ENCODE peak calls at places on chromosomes 1 and 21, in six cellular contexts. One of them, this sample, is unnamed.

GRCh38 chr1:177567393-177567792 is 396.6 kb downstream of the BRINP2 start:
- DNase-seq in SK-N-SH: no peak
- DNase-seq in stomach: no peak
- DNase-seq in sigmoid colon: no peak
- DNase-seq in GM23338: peak
- DNase-seq in spleen: no peak
- DNase-seq in this sample: no peak

GRCh38 chr21:33419538-33420123 is 16.4 kb downstream of the IFNGR2 start:
- DNase-seq in SK-N-SH: no peak
- DNase-seq in stomach: peak
- DNase-seq in sigmoid colon: peak
- DNase-seq in GM23338: no peak
- DNase-seq in spleen: no peak
- DNase-seq in this sample: no peak

GRCh38 chr1:157289001-157289400 is 150.8 kb upstream of the ETV3 start:
- DNase-seq in SK-N-SH: no peak
- DNase-seq in stomach: no peak
- DNase-seq in sigmoid colon: no peak
- DNase-seq in GM23338: no peak
- DNase-seq in spleen: no peak
- DNase-seq in this sample: no peak

GRCh38 chr1:180123463-180123936 is 31.2 kb upstream of the QSOX1 start:
- DNase-seq in SK-N-SH: no peak
- DNase-seq in stomach: no peak
- DNase-seq in sigmoid colon: no peak
- DNase-seq in GM23338: no peak
- DNase-seq in spleen: no peak
- DNase-seq in this sample: peak

GRCh38 chr1:86852737-86853408 is 61.1 kb downstream of the SELENOF start:
- DNase-seq in SK-N-SH: no peak
- DNase-seq in stomach: no peak
- DNase-seq in sigmoid colon: no peak
- DNase-seq in GM23338: no peak
- DNase-seq in spleen: no peak
- DNase-seq in this sample: no peak

GRCh38 chr1:26996024-26996423 is 2.5 kb downstream of the TRNP1 start:
- DNase-seq in SK-N-SH: no peak
- DNase-seq in stomach: no peak
- DNase-seq in sigmoid colon: no peak
- DNase-seq in GM23338: peak
- DNase-seq in spleen: no peak
- DNase-seq in this sample: no peak

GRCh38 chr1:231053493-231054162 is 13.6 kb upstream of the FAM89A start:
- DNase-seq in SK-N-SH: no peak
- DNase-seq in stomach: peak
- DNase-seq in sigmoid colon: no peak
- DNase-seq in GM23338: no peak
- DNase-seq in spleen: no peak
- DNase-seq in this sample: no peak

GRCh38 chr1:27682351-27682944 is 10.5 kb upstream of the IFI6 start:
- DNase-seq in SK-N-SH: no peak
- DNase-seq in stomach: no peak
- DNase-seq in sigmoid colon: no peak
- DNase-seq in GM23338: no peak
- DNase-seq in spleen: no peak
- DNase-seq in this sample: no peak

GRCh38 chr1:14479865-14480264 is 118.6 kb upstream of the KAZN start:
- DNase-seq in SK-N-SH: no peak
- DNase-seq in stomach: no peak
- DNase-seq in sigmoid colon: no peak
- DNase-seq in GM23338: no peak
- DNase-seq in spleen: no peak
- DNase-seq in this sample: no peak

GRCh38 chr1:34898220-34898820 is 31.1 kb downstream of the DLGAP3 start:
- DNase-seq in SK-N-SH: no peak
- DNase-seq in stomach: no peak
- DNase-seq in sigmoid colon: no peak
- DNase-seq in GM23338: no peak
- DNase-seq in spleen: no peak
- DNase-seq in this sample: no peak

GRCh38 chr1:7026188-7026587 is 240.9 kb downstream of the CAMTA1 start:
- DNase-seq in SK-N-SH: no peak
- DNase-seq in stomach: no peak
- DNase-seq in sigmoid colon: no peak
- DNase-seq in GM23338: no peak
- DNase-seq in spleen: no peak
- DNase-seq in this sample: no peak

GRCh38 chr1:211605034-211605433 is 26.1 kb upstream of the SLC30A1 start:
- DNase-seq in SK-N-SH: no peak
- DNase-seq in stomach: no peak
- DNase-seq in sigmoid colon: no peak
- DNase-seq in GM23338: no peak
- DNase-seq in spleen: no peak
- DNase-seq in this sample: no peak

GRCh38 chr1:21340230-21340564 is 49.9 kb upstream of the ECE1 start:
- DNase-seq in SK-N-SH: no peak
- DNase-seq in stomach: peak
- DNase-seq in sigmoid colon: peak
- DNase-seq in GM23338: no peak
- DNase-seq in spleen: peak
- DNase-seq in this sample: no peak

GRCh38 chr1:21337459-21337930 is 47.2 kb upstream of the ECE1 start:
- DNase-seq in SK-N-SH: no peak
- DNase-seq in stomach: no peak
- DNase-seq in sigmoid colon: no peak
- DNase-seq in GM23338: no peak
- DNase-seq in spleen: no peak
- DNase-seq in this sample: no peak

GRCh38 chr1:21337931-21338567 is 47.8 kb upstream of the ECE1 start:
- DNase-seq in SK-N-SH: no peak
- DNase-seq in stomach: peak
- DNase-seq in sigmoid colon: peak
- DNase-seq in GM23338: no peak
- DNase-seq in spleen: peak
- DNase-seq in this sample: peak

GRCh38 chr1:21339402-21340229 is 49.4 kb upstream of the ECE1 start:
- DNase-seq in SK-N-SH: no peak
- DNase-seq in stomach: no peak
- DNase-seq in sigmoid colon: no peak
- DNase-seq in GM23338: no peak
- DNase-seq in spleen: no peak
- DNase-seq in this sample: no peak

GRCh38 chr1:21338568-21339401 is 48.5 kb upstream of the ECE1 start:
- DNase-seq in SK-N-SH: no peak
- DNase-seq in stomach: peak
- DNase-seq in sigmoid colon: peak
- DNase-seq in GM23338: no peak
- DNase-seq in spleen: peak
- DNase-seq in this sample: no peak
- TF ChIP-seq POLR2AphosphoS5 in SK-N-SH: no peak
- TF ChIP-seq POLR2AphosphoS5 in stomach: peak
- TF ChIP-seq POLR2AphosphoS5 in sigmoid colon: peak
- TF ChIP-seq POLR2AphosphoS5 in GM23338: no peak
- TF ChIP-seq POLR2AphosphoS5 in spleen: no peak
- TF ChIP-seq POLR2AphosphoS5 in this sample: no peak

GRCh38 chr1:205430631-205431305 is 8.9 kb upstream of the LEMD1 start:
- DNase-seq in SK-N-SH: no peak
- DNase-seq in stomach: peak
- DNase-seq in sigmoid colon: peak
- DNase-seq in GM23338: peak
- DNase-seq in spleen: peak
- DNase-seq in this sample: no peak
- TF ChIP-seq CTCF in SK-N-SH: peak
- TF ChIP-seq CTCF in stomach: peak
- TF ChIP-seq CTCF in sigmoid colon: peak
- TF ChIP-seq CTCF in GM23338: peak
- TF ChIP-seq CTCF in spleen: peak
- TF ChIP-seq CTCF in this sample: peak

DNA sequence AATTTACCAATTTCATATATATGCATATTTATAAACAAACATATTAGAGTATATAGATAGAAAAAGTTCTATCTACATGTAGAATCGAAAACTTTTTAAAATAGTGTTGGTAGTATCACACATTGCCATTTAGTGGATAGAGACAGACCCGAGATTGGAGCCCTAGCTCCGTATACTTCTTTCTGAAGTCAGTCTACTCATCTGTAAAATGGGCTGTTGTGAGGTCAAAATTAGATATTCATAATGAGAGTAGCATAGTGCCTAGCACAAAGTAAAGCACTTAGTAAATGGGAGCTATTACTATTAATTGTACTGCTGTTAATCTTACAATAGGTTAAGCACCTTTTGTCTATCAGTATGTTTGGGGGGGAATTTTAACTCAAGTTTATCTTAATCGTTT is 4.2 kb upstream of the RSPH1 start:
- DNase-seq in SK-N-SH: no peak
- DNase-seq in stomach: no peak
- DNase-seq in sigmoid colon: no peak
- DNase-seq in GM23338: no peak
- DNase-seq in spleen: no peak
- DNase-seq in this sample: no peak
- TF ChIP-seq POLR2AphosphoS5 in SK-N-SH: no peak
- TF ChIP-seq POLR2AphosphoS5 in stomach: no peak
- TF ChIP-seq POLR2AphosphoS5 in sigmoid colon: no peak
- TF ChIP-seq POLR2AphosphoS5 in GM23338: no peak
- TF ChIP-seq POLR2AphosphoS5 in spleen: no peak
- TF ChIP-seq POLR2AphosphoS5 in this sample: no peak

GRCh38 chr21:41589131-41589530 is 81.2 kb upstream of the TMPRSS2 start:
- DNase-seq in SK-N-SH: no peak
- DNase-seq in stomach: peak
- DNase-seq in sigmoid colon: no peak
- DNase-seq in GM23338: peak
- DNase-seq in spleen: no peak
- DNase-seq in this sample: no peak
- TF ChIP-seq CTCF in SK-N-SH: no peak
- TF ChIP-seq CTCF in stomach: no peak
- TF ChIP-seq CTCF in sigmoid colon: no peak
- TF ChIP-seq CTCF in GM23338: peak
- TF ChIP-seq CTCF in spleen: no peak
- TF ChIP-seq CTCF in this sample: no peak

GRCh38 chr1:208228550-208228949 is 15.6 kb downstream of the PLXNA2 start:
- DNase-seq in SK-N-SH: no peak
- DNase-seq in stomach: no peak
- DNase-seq in sigmoid colon: no peak
- DNase-seq in GM23338: no peak
- DNase-seq in spleen: no peak
- DNase-seq in this sample: no peak

GRCh38 chr1:208224192-208224713 is 19.9 kb downstream of the PLXNA2 start:
- DNase-seq in SK-N-SH: no peak
- DNase-seq in stomach: no peak
- DNase-seq in sigmoid colon: no peak
- DNase-seq in GM23338: no peak
- DNase-seq in spleen: no peak
- DNase-seq in this sample: no peak

GRCh38 chr1:208225954-208226937 is 17.9 kb downstream of the PLXNA2 start:
- DNase-seq in SK-N-SH: no peak
- DNase-seq in stomach: no peak
- DNase-seq in sigmoid colon: no peak
- DNase-seq in GM23338: no peak
- DNase-seq in spleen: no peak
- DNase-seq in this sample: no peak

GRCh38 chr1:208228026-208228425 is 16.2 kb downstream of the PLXNA2 start:
- DNase-seq in SK-N-SH: no peak
- DNase-seq in stomach: no peak
- DNase-seq in sigmoid colon: no peak
- DNase-seq in GM23338: no peak
- DNase-seq in spleen: no peak
- DNase-seq in this sample: no peak

DNA sequence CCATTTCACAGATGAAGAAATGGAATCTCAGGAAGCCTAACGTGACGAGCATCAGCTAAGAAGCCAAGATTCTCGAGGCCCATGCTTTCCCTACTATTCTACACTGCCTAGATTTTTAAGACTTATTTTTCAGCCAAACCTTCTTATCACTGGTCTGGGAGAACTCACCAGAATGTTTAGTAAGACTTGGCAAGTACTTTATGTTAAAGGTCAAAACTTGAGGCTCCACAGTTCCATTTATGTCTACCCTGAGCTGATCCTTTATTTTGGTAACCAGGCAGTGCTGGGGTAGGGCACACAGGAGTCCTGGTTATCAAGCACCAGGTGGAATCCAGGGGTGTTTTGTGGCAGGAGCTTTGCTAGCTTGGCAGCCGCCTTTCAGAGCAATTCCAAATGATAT is 16.8 kb downstream of the PLXNA2 start:
- DNase-seq in SK-N-SH: no peak
- DNase-seq in stomach: no peak
- DNase-seq in sigmoid colon: no peak
- DNase-seq in GM23338: no peak
- DNase-seq in spleen: no peak
- DNase-seq in this sample: no peak
- TF ChIP-seq POLR2AphosphoS5 in SK-N-SH: no peak
- TF ChIP-seq POLR2AphosphoS5 in stomach: no peak
- TF ChIP-seq POLR2AphosphoS5 in sigmoid colon: peak
- TF ChIP-seq POLR2AphosphoS5 in GM23338: no peak
- TF ChIP-seq POLR2AphosphoS5 in spleen: no peak
- TF ChIP-seq POLR2AphosphoS5 in this sample: no peak

GRCh38 chr1:1776672-1777393 is 1.4 kb downstream of the NADK start:
- DNase-seq in SK-N-SH: no peak
- DNase-seq in stomach: no peak
- DNase-seq in sigmoid colon: no peak
- DNase-seq in GM23338: no peak
- DNase-seq in spleen: no peak
- DNase-seq in this sample: no peak

GRCh38 chr1:1777510-1777909 is 760 bp downstream of the NADK start:
- DNase-seq in SK-N-SH: peak
- DNase-seq in stomach: no peak
- DNase-seq in sigmoid colon: peak
- DNase-seq in GM23338: peak
- DNase-seq in spleen: no peak
- DNase-seq in this sample: no peak

GRCh38 chr1:1779691-1780597 is 1.7 kb upstream of the NADK start:
- DNase-seq in SK-N-SH: no peak
- DNase-seq in stomach: peak
- DNase-seq in sigmoid colon: no peak
- DNase-seq in GM23338: peak
- DNase-seq in spleen: peak
- DNase-seq in this sample: peak

GRCh38 chr1:1778827-1779675 is 781 bp upstream of the NADK start:
- DNase-seq in SK-N-SH: no peak
- DNase-seq in stomach: peak
- DNase-seq in sigmoid colon: peak
- DNase-seq in GM23338: peak
- DNase-seq in spleen: peak
- DNase-seq in this sample: peak

GRCh38 chr1:1777950-1778826 is at the start of gene NADK:
- DNase-seq in SK-N-SH: peak
- DNase-seq in stomach: peak
- DNase-seq in sigmoid colon: peak
- DNase-seq in GM23338: peak
- DNase-seq in spleen: peak
- DNase-seq in this sample: no peak
- TF ChIP-seq CTCF in SK-N-SH: no peak
- TF ChIP-seq CTCF in stomach: no peak
- TF ChIP-seq CTCF in sigmoid colon: no peak
- TF ChIP-seq CTCF in GM23338: no peak
- TF ChIP-seq CTCF in spleen: no peak
- TF ChIP-seq CTCF in this sample: no peak

This sample was measured in HL-60.